ENCODE peak calls at places on chromosomes 1 and 21, in five cellular contexts. E is HepG2, F is K562, M is GM12878, C is SK-N-SH. A is an unnamed sample.

GRCh38 chr1:221781102-221781744 is 39.3 kb upstream of the DUSP10 start:
- DNase-seq in E (no peak), F (no peak), M (no peak), C (no peak), A (no peak)

GRCh38 chr1:48236716-48237470 is 14.4 kb downstream of the SLC5A9 start:
- DNase-seq in E (peak; percentile 28), F (peak; percentile 45), M (no peak), C (peak; percentile 62), A (peak; percentile 28)

GRCh38 chr1:69648486-69648885 is 80.8 kb downstream of the LRRC7 start:
- DNase-seq in E (no peak), F (no peak), M (no peak), C (no peak), A (no peak)

GRCh38 chr1:83849191-83850061 is 149.5 kb downstream of the TTLL7 start:
- DNase-seq in E (no peak), F (no peak), M (no peak), C (peak; percentile 16), A (no peak)

GRCh38 chr1:241212624-241213023 is 144.4 kb downstream of the RGS7 start:
- DNase-seq in E (no peak), F (no peak), M (no peak), C (no peak), A (no peak)

GRCh38 chr1:212007896-212008295 is 27.5 kb downstream of the INTS7 start:
- DNase-seq in E (no peak), F (no peak), M (no peak), C (no peak), A (no peak)

GRCh38 chr1:91791691-91792392 is 94.1 kb downstream of the TGFBR3 start:
- DNase-seq in E (no peak), F (no peak), M (no peak), C (no peak), A (no peak)

GRCh38 chr1:206578959-206579358 is 33.3 kb downstream of the EIF2D start:
- DNase-seq in E (no peak), F (no peak), M (no peak), C (peak; percentile 53), A (no peak)

GRCh38 chr1:165633624-165634023 is 2.6 kb downstream of the MGST3 start:
- DNase-seq in E (no peak), F (no peak), M (no peak), C (no peak), A (no peak)

GRCh38 chr1:165631403-165632151 is 543 bp downstream of the MGST3 start:
- DNase-seq in E (no peak), F (peak; percentile 33), M (no peak), C (peak; percentile 59), A (peak; percentile 65)

GRCh38 chr1:165632491-165632890 is 1.5 kb downstream of the MGST3 start:
- DNase-seq in E (no peak), F (no peak), M (no peak), C (no peak), A (no peak)

GRCh38 chr1:165630629-165631402 is at the start of gene MGST3:
- DNase-seq in E (peak; percentile 91), F (peak; percentile 98), M (peak; percentile 91), C (peak; percentile 93), A (peak; percentile 94)

GRCh38 chr1:165632152-165632469 is 1.1 kb downstream of the MGST3 start:
- DNase-seq in E (no peak), F (no peak), M (no peak), C (no peak), A (no peak)
- TF ChIP-seq ZBTB33 in E (no peak), F (no peak), M (no peak), C (no peak), A (no peak)

GRCh38 chr1:160520999-160521398 is 2.1 kb downstream of the SLAMF6 start:
- DNase-seq in E (no peak), F (no peak), M (no peak), C (no peak), A (no peak)
- H3K4me3 ChIP-seq in E (no peak overlapping the region), F (no peak overlapping the region), M (peak overlapping the region; percentile 77), C (no peak overlapping the region), A (no peak overlapping the region)

DNA sequence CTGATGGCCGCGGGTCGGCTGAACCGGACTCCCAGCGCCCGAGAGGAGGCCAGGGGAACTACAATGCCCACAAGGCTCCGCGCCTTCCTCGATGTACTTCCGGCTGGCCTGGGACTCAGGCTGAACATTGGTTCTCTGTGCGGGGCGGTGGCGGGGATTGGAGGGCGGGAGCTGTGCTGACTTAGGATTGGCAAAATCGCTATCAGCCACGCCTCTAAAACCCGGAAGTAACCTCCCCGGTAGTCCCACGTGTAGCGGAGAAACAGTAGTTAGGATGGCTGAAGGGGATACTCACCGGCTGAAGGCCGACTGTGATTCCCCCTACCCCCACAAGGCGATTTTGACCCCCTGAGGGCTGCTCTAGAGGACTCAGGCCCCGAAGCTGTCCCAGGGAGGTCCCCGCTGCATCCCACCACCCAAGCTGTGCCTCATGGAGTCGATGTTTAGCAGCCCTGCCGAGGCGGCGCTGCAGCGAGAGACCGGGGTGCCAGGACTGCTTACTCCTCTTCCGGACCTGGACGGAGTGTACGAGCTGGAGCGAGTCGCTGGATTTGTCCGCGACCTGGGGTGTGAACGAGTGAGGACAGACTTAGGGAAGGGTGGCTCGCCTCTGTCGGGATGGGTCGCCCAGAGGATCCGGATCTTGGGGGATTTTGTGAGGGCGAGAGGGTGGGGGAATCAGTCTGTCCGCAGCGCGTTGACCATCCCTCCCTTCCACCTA is at the start of gene DPH2:
- DNase-seq in E (peak; percentile 96), F (peak; percentile 97), M (peak; percentile 91), C (peak; percentile 96), A (peak; percentile 94)
- H2AFZ ChIP-seq in E (no peak within 1 kb of the TSS), F (peak within 1 kb of the TSS; percentile 87), M (peak within 1 kb of the TSS; percentile 46), C (peak within 1 kb of the TSS; percentile 90), A (no peak within 1 kb of the TSS)

GRCh38 chr21:44896561-44897286 is 23.2 kb upstream of the PTTG1IP start:
- DNase-seq in E (no peak), F (peak; percentile 56), M (no peak), C (no peak), A (no peak)

GRCh38 chr21:44893948-44894656 is 20.6 kb upstream of the PTTG1IP start:
- DNase-seq in E (no peak), F (no peak), M (no peak), C (no peak), A (no peak)

GRCh38 chr21:44893278-44893556 is 19.7 kb upstream of the PTTG1IP start:
- DNase-seq in E (no peak), F (no peak), M (no peak), C (no peak), A (no peak)

GRCh38 chr21:44895859-44896258 is 22.4 kb upstream of the PTTG1IP start:
- DNase-seq in E (no peak), F (no peak), M (no peak), C (no peak), A (no peak)

GRCh38 chr21:44894687-44895302 is 21.3 kb upstream of the PTTG1IP start:
- DNase-seq in E (no peak), F (no peak), M (no peak), C (no peak), A (no peak)
- TF ChIP-seq ZBTB33 in E (no peak), F (no peak), M (no peak), C (no peak), A (no peak)

GRCh38 chr21:26501622-26502021 is 71.5 kb downstream of the CYYR1 start:
- DNase-seq in E (no peak), F (no peak), M (no peak), C (no peak), A (no peak)
- H3K4me3 ChIP-seq in E (no peak overlapping the region), F (no peak overlapping the region), M (no peak overlapping the region), C (no peak overlapping the region), A (no peak overlapping the region)

DNA sequence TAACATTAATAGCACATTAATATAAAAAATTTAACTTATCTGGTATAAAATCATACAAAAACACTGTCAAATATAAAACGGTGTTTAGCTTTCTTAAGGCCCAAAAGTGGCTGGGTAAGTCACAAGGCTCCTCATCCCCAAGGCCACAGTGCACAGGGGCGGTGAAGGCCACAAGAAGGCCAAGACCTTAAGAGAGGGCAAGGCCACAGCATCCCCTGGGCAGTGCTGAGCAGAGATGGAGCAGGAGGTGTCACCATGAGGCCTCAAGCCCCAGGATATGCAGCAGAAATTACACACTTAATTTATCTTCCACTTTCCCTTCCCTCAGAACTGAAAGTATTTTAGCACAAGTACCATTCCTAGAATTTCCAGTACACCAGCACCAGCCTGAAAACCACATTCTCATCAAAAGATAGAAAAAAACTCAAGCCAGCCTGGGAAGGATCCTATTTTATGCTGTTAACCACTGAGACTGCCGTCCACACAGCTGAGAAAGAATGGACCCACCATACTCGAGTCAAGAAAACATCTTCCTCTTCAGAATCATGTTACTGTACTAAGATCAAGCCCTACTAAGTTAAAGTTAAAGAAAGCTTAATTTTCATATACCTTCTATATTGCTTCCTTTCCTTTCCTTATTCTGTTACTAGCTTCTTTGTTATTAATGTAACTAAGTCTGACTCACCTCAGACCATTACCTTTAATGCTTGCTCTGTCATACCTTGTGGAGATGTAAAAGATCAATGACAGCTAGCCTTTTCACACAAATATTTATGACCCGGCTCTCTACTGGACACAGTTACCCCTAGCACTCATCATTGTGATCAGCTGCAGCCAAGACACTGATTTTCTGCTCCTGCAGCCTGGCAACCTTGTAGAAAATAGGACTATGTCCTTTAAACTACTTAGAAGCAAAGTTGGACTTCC is 26.4 kb upstream of the FMO1 start:
- DNase-seq in E (no peak), F (no peak), M (no peak), C (no peak), A (no peak)
- H2AFZ ChIP-seq in E (no peak overlapping the region), F (no peak overlapping the region), M (no peak overlapping the region), C (peak overlapping the region; percentile 23), A (no peak overlapping the region)

GRCh38 chr1:218589487-218589886 is 244.4 kb downstream of the TGFB2 start:
- DNase-seq in E (no peak), F (no peak), M (no peak), C (no peak), A (no peak)

GRCh38 chr1:218588555-218589172 is 243.5 kb downstream of the TGFB2 start:
- DNase-seq in E (no peak), F (no peak), M (no peak), C (no peak), A (no peak)

GRCh38 chr1:218585565-218586184 is 240.5 kb downstream of the TGFB2 start:
- DNase-seq in E (no peak), F (no peak), M (no peak), C (peak; percentile 47), A (peak; percentile 65)

GRCh38 chr1:218584418-218585155 is 239.5 kb downstream of the TGFB2 start:
- DNase-seq in E (no peak), F (no peak), M (no peak), C (no peak), A (peak; percentile 24)

GRCh38 chr1:218587890-218588289 is 242.8 kb downstream of the TGFB2 start:
- DNase-seq in E (no peak), F (no peak), M (no peak), C (no peak), A (no peak)
- TF ChIP-seq ZBTB33 in E (no peak), F (no peak), M (no peak), C (no peak), A (no peak)